ENCODE peak calls at places on chromosome 5, in four cellular contexts. O, M, G and E are unnamed samples.

GRCh38 chr5:160929343-160929742 is 77.3 kb upstream of the ATP10B start:
- DNase-seq in G (no peak), M (no peak), O (no peak), E (no peak)

GRCh38 chr5:81151546-81151945 is 81.6 kb upstream of the CKMT2 start:
- DNase-seq in M (no peak), G (peak; percentile 19), O (no peak), E (no peak)

GRCh38 chr5:111439473-111440075 is 72.8 kb downstream of the STARD4 start:
- DNase-seq in M (no peak), O (no peak), G (peak; percentile 49), E (no peak)

GRCh38 chr5:126801992-126802294 is 25.0 kb downstream of the LMNB1 start:
- DNase-seq in O (no peak), M (no peak), G (peak; percentile 43), E (no peak)

GRCh38 chr5:59709346-59709821 is 184.1 kb downstream of the PDE4D start:
- DNase-seq in G (no peak), O (no peak), M (no peak), E (no peak)

GRCh38 chr5:151345808-151346478 is 1.4 kb downstream of the SLC36A2 start:
- DNase-seq in G (peak; percentile 39), O (no peak), M (no peak), E (no peak)

GRCh38 chr5:65062684-65063083 is 294.0 kb downstream of the CWC27 start:
- DNase-seq in G (peak; percentile 97), O (no peak), M (no peak), E (no peak)

GRCh38 chr5:121029536-121030245 is 565.6 kb downstream of the PRR16 start:
- DNase-seq in O (no peak), M (no peak), G (peak; percentile 7), E (no peak)

GRCh38 chr5:140109050-140109817 is 4.7 kb upstream of the PURA start:
- DNase-seq in M (no peak), G (peak; percentile 32), O (peak; percentile 73), E (no peak)

GRCh38 chr5:154608531-154609011 is 130.5 kb upstream of the HAND1 start:
- DNase-seq in M (no peak), G (no peak), O (no peak), E (no peak)

GRCh38 chr5:8861764-8862163 is 684.1 kb downstream of the SEMA5A start:
- DNase-seq in G (no peak), M (no peak), O (no peak), E (no peak)

GRCh38 chr5:157271740-157272271 is 5.9 kb downstream of the CYFIP2 start:
- DNase-seq in M (peak; percentile 58), O (peak; percentile 96), G (no peak), E (peak; percentile 97)

GRCh38 chr5:67105270-67105669 is 91.3 kb downstream of the CD180 start:
- DNase-seq in G (no peak), O (no peak), M (no peak), E (no peak)

GRCh38 chr5:143244990-143245389 is 158.5 kb downstream of the NR3C1 start:
- DNase-seq in G (no peak), O (no peak), M (no peak), E (no peak)

GRCh38 chr5:9318031-9318430 is 227.8 kb downstream of the SEMA5A start:
- DNase-seq in M (no peak), O (no peak), G (no peak), E (no peak)

GRCh38 chr5:120614512-120614911 is 150.4 kb downstream of the PRR16 start:
- DNase-seq in O (no peak), G (peak; percentile 59), M (no peak), E (no peak)

GRCh38 chr5:176644294-176644693 is 3.0 kb upstream of the TSPAN17 start:
- DNase-seq in M (no peak), O (no peak), G (no peak), E (no peak)

GRCh38 chr5:142248853-142249462 is 75.9 kb downstream of the SPRY4 start:
- DNase-seq in G (peak; percentile 69), O (no peak), M (no peak), E (no peak)